ENCODE peak calls at places on chromosomes 2 and 18, in six cellular contexts. W is stimulated activated CD8-positive, alpha-beta memory T cell treated with anti-CD3 and anti-CD28 coated beads, Interleukin-2, amount 100 ng/mL, for 48 hours; J is T-helper 2 cell; Q is glutamatergic neuron; A is endothelial cell; I is HT1080. X is an unnamed sample.

GRCh38 chr2:18883626-18884456 is 294.5 kb upstream of the NT5C1B start:
- DNase-seq in W (no peak), J (no peak), Q (no peak), A (peak; percentile 20), I (peak; percentile 47), X (no peak)

GRCh38 chr18:48851563-48851962 is 99.2 kb downstream of the SMAD7 start:
- DNase-seq in W (no peak), J (no peak), Q (no peak), A (no peak), I (no peak), X (peak; percentile 70)

GRCh38 chr2:234913208-234913626 is 38.6 kb upstream of the SH3BP4 start:
- DNase-seq in W (no peak), J (no peak), Q (no peak), A (no peak), I (no peak), X (no peak)

GRCh38 chr2:27903649-27904544 is 13.4 kb downstream of the BABAM2 start:
- DNase-seq in W (no peak), J (no peak), Q (no peak), A (no peak), I (peak; percentile 64), X (no peak)

GRCh38 chr2:229815342-229815741 is 101.0 kb upstream of the DNER start:
- DNase-seq in W (no peak), J (no peak), Q (no peak), A (no peak), I (peak; percentile 20), X (no peak)

GRCh38 chr18:77112161-77112801 is 20.3 kb downstream of the MBP start:
- DNase-seq in W (no peak), J (no peak), Q (no peak), A (no peak), I (no peak), X (no peak)

GRCh38 chr18:5142859-5143258 is 54.2 kb downstream of the AKAIN1 start:
- DNase-seq in W (no peak), J (no peak), Q (no peak), A (no peak), I (no peak), X (no peak)

GRCh38 chr2:128275498-128276045 is 43.1 kb downstream of the HS6ST1 start:
- DNase-seq in W (no peak), J (no peak), Q (no peak), A (no peak), I (no peak), X (no peak)

GRCh38 chr18:35730738-35731370 is 149.3 kb downstream of the GALNT1 start:
- DNase-seq in W (no peak), J (no peak), Q (no peak), A (no peak), I (no peak), X (no peak)

GRCh38 chr18:44627245-44627644 is 53.4 kb upstream of the SETBP1 start:
- DNase-seq in W (no peak), J (no peak), Q (no peak), A (no peak), I (peak; percentile 74), X (no peak)

GRCh38 chr2:30200875-30201274 is 30.5 kb upstream of the LBH start:
- DNase-seq in W (no peak), J (no peak), Q (no peak), A (no peak), I (no peak), X (no peak)

GRCh38 chr2:127105656-127106456 is 1.1 kb downstream of the BIN1 start:
- DNase-seq in W (no peak), J (no peak), Q (peak; percentile 75), A (no peak), I (peak; percentile 57), X (peak; percentile 88)

GRCh38 chr2:207352978-207353377 is 176.8 kb upstream of the CREB1 start:
- DNase-seq in W (no peak), J (peak; percentile 78), Q (no peak), A (no peak), I (no peak), X (peak; percentile 45)

GRCh38 chr2:202436631-202437030 is 60.5 kb downstream of the BMPR2 start:
- DNase-seq in W (no peak), J (no peak), Q (no peak), A (no peak), I (no peak), X (no peak)

GRCh38 chr2:25310965-25311865 is 30.5 kb downstream of the DNMT3A start:
- DNase-seq in W (no peak), J (no peak), Q (no peak), A (no peak), I (no peak), X (no peak)

GRCh38 chr2:115163572-115163971 is 721.1 kb downstream of the DPP10 start:
- DNase-seq in W (no peak), J (no peak), Q (no peak), A (no peak), I (no peak), X (peak; percentile 24)

GRCh38 chr18:43422483-43422882 is 145.2 kb upstream of the SYT4 start:
- DNase-seq in W (no peak), J (no peak), Q (peak; percentile 35), A (no peak), I (no peak), X (peak; percentile 23)

GRCh38 chr2:88210132-88211004 is 40.2 kb downstream of the THNSL2 start:
- DNase-seq in W (no peak), J (no peak), Q (no peak), A (no peak), I (no peak), X (no peak)

GRCh38 chr2:72891091-72891818 is 4.0 kb downstream of the SPR start:
- DNase-seq in W (no peak), J (no peak), Q (no peak), A (no peak), I (no peak), X (no peak)

GRCh38 chr2:5690231-5690630 is 2.0 kb upstream of the SOX11 start:
- DNase-seq in W (no peak), J (no peak), Q (peak; percentile 41), A (no peak), I (no peak), X (peak; percentile 71)

GRCh38 chr18:44568343-44568742 is 112.3 kb upstream of the SETBP1 start:
- DNase-seq in W (no peak), J (no peak), Q (no peak), A (no peak), I (no peak), X (no peak)